ENCODE peak calls at places on chromosomes 12 and 14, in four cellular contexts. J is psoas muscle, F is mammary epithelial cell, R is body of pancreas. Q is an unnamed sample.

GRCh38 chr14:102507891-102508312 is 1.7 kb downstream of the ANKRD9 start:
- DNase-seq in J (peak), F (no peak), R (no peak), Q (no peak)

GRCh38 chr12:93229494-93230310 is 148.0 kb upstream of the NUDT4 start:
- DNase-seq in J (no peak), F (peak), R (no peak), Q (peak)

GRCh38 chr14:77556946-77557345 is 58.3 kb upstream of the ISM2 start:
- DNase-seq in J (no peak), F (no peak), R (no peak), Q (no peak)

GRCh38 chr12:66709893-66710292 is 31.0 kb upstream of the GRIP1 start:
- DNase-seq in J (no peak), F (no peak), R (no peak), Q (no peak)

GRCh38 chr12:1781770-1782169 is 38.6 kb upstream of the LRTM2 start:
- DNase-seq in J (no peak), F (no peak), R (no peak), Q (no peak)

GRCh38 chr12:13339538-13339937 is 143.0 kb downstream of the EMP1 start:
- DNase-seq in J (no peak), F (peak), R (no peak), Q (peak)

GRCh38 chr12:75087656-75088055 is 122.0 kb downstream of the KCNC2 start:
- DNase-seq in J (no peak), F (no peak), R (no peak), Q (peak)

GRCh38 chr14:72600551-72601330 is 293.2 kb downstream of the DPF3 start:
- DNase-seq in J (no peak), F (no peak), R (no peak), Q (no peak)

GRCh38 chr12:104929926-104930325 is 28.2 kb downstream of the SLC41A2 start:
- DNase-seq in J (no peak), F (peak), R (no peak), Q (no peak)

GRCh38 chr12:65355461-65355860 is 77.0 kb downstream of the MSRB3 start:
- DNase-seq in J (no peak), F (no peak), R (no peak), Q (peak)

GRCh38 chr12:24948452-24948815 is 467 bp downstream of the BCAT1 start:
- DNase-seq in J (no peak), F (peak), R (no peak), Q (no peak)

GRCh38 chr14:32896979-32897723 is 41.5 kb upstream of the NPAS3 start:
- DNase-seq in J (no peak), F (peak), R (no peak), Q (peak)

GRCh38 chr12:52783563-52784316 is 6.6 kb upstream of the KRT76 start:
- DNase-seq in J (no peak), F (no peak), R (no peak), Q (no peak)

GRCh38 chr12:52903285-52903854 is 1.5 kb downstream of the KRT8 start:
- DNase-seq in J (peak), F (peak), R (peak), Q (peak)

GRCh38 chr12:122064034-122064777 is 14.3 kb upstream of the MLXIP start:
- DNase-seq in J (peak), F (peak), R (peak), Q (peak)

GRCh38 chr12:122064780-122065588 is 13.6 kb upstream of the MLXIP start:
- DNase-seq in J (peak), F (no peak), R (peak), Q (peak)

GRCh38 chr12:122062832-122063690 is 15.5 kb upstream of the MLXIP start:
- DNase-seq in J (no peak), F (peak), R (peak), Q (peak)

GRCh38 chr12:122061253-122061652 is 17.3 kb upstream of the MLXIP start:
- DNase-seq in J (no peak), F (no peak), R (no peak), Q (no peak)

DNA sequence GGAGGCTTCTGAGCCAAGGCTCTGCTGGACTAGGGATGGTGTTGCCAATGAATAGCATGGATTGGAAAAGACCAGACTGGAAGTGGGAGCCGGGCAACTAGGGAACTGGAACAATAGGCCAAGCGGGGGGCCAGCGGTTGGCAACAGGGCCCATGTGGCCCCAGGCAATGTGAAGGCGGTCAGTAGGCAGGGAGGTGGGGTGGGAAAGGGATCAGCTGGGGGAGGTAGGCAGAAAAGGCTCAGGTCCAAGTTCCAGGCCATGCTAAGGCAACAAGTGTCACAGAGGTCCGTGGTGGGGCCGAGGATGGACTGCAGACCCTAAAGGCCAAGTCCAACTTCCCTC is 14.9 kb upstream of the MLXIP start:
- DNase-seq in J (no peak), F (no peak), R (peak), Q (no peak)
- H3K4me3 ChIP-seq in J (no peak), F (no peak), R (no peak), Q (no peak)

DNA sequence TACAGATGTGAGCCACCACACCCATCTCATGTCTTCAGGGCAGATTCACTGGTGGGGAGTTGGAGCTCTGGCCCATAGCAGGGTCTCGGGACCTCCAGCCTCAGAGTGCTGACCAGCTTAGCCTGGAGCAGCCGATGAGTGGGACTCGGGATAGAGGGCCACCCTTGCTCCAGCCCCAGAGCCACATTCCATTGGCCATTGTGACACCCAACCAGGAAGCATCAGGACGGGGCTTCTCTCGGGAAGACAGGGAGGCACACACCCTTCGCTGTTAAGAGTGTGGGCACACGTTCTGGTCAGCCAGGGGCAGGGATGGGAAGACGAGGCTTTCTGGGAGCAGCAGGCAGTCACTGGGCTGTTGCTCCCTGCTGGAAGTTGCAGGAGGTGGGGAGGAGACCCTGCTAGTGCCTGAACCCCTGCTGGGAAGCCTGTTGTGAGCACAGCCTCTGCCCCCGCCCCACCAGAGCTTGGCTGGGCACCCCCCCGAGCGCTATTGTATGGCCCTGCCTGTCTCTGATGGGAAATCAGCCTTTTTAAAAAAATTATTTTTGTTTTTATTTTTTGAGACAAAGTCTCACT is 1.6 kb downstream of the ADGRD1 start:
- DNase-seq in J (no peak), F (no peak), R (no peak), Q (no peak)
- H3K4me3 ChIP-seq in J (peak), F (no peak), R (no peak), Q (no peak)

DNA sequence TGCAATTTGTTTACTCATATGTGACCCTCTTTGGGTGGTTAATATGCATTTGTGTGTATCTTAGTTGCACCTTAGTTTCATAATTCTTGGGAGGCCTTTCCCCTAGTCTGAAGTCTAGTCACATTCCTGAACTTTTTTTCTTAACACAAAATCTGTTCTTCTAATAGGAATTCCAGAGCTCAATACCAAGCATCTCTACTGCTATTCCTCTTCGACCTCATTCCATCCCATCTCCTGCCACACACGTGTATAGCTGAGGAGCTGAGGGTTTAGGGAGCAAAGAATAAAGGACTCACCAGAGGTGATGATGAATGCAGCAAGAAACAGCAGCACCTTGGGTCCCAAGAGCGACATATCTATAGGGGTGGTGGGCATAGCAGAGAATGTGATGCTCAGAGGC is 875 bp downstream of the MFAP5 start:
- DNase-seq in J (no peak), F (no peak), R (no peak), Q (no peak)
- H3K4me3 ChIP-seq in J (no peak), F (no peak), R (no peak), Q (no peak)

GRCh38 chr14:99352688-99353280 is 80.8 kb upstream of the BCL11B start:
- DNase-seq in J (no peak), F (no peak), R (no peak), Q (no peak)
- H3K4me3 ChIP-seq in J (no peak), F (no peak), R (no peak), Q (no peak)

GRCh38 chr14:105486333-105486973 is at the start of gene CRIP1:
- DNase-seq in J (no peak), F (no peak), R (no peak), Q (no peak)
- H3K4me3 ChIP-seq in J (peak), F (no peak), R (no peak), Q (peak)

DNA sequence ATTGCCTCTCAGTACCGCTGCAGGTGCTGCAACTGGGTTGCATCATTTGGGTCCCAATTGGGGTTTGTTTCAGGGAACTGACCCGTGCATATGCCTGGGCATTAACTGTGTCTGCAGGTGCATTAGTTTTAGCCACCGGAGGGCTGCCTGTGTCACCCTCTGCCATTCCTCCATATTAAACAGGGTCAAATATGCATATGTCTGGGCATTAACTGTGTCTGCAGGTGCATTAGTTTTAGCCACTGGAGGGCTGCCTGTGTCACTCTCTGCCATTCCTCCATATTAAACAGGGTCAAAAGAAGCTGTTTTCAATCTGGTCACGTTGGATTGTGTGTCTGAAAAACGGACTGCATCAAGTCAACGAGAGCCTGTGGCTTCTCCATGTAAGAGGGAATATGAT is 1317.0 kb downstream of the TMEM121 start:
- DNase-seq in J (no peak), F (no peak), R (no peak), Q (no peak)
- H3K4me3 ChIP-seq in J (peak), F (no peak), R (no peak), Q (peak)

GRCh38 chr14:89294060-89294459 is 123.0 kb downstream of the FOXN3 start:
- DNase-seq in J (no peak), F (no peak), R (peak), Q (no peak)
- H3K4me3 ChIP-seq in J (no peak), F (no peak), R (no peak), Q (no peak)